ENCODE peak calls at places on chromosomes 1 and 21, in seven cellular contexts. One of them, this sample, is unnamed.

GRCh38 chr1:56707379-56707778 is 62.3 kb downstream of the PRKAA2 start:
- DNase-seq in HS-5: no peak
- DNase-seq in RCC 7860: no peak
- DNase-seq in NAMALWA: no peak
- DNase-seq in cerebellar cortex: no peak
- DNase-seq in A673: no peak
- DNase-seq in stimulated activated CD4-positive, alpha-beta T cell treated with anti-CD3 and anti-CD28 coated beads, Interleukin-12 subunit alpha, Interleukin-12 subunit beta, amount 100 ng/mL, for 4 hours: no peak
- DNase-seq in this sample: no peak

GRCh38 chr1:31790641-31791091 is 25.2 kb downstream of the SPOCD1 start:
- DNase-seq in HS-5: no peak
- DNase-seq in RCC 7860: no peak
- DNase-seq in NAMALWA: no peak
- DNase-seq in cerebellar cortex: no peak
- DNase-seq in A673: no peak
- DNase-seq in stimulated activated CD4-positive, alpha-beta T cell treated with anti-CD3 and anti-CD28 coated beads, Interleukin-12 subunit alpha, Interleukin-12 subunit beta, amount 100 ng/mL, for 4 hours: no peak
- DNase-seq in this sample: no peak

GRCh38 chr1:86151427-86151826 is 5.1 kb downstream of the COL24A1 start:
- DNase-seq in HS-5: peak
- DNase-seq in RCC 7860: no peak
- DNase-seq in NAMALWA: no peak
- DNase-seq in cerebellar cortex: no peak
- DNase-seq in A673: no peak
- DNase-seq in stimulated activated CD4-positive, alpha-beta T cell treated with anti-CD3 and anti-CD28 coated beads, Interleukin-12 subunit alpha, Interleukin-12 subunit beta, amount 100 ng/mL, for 4 hours: no peak
- DNase-seq in this sample: no peak

GRCh38 chr1:117128323-117129079 is 7.0 kb upstream of the TRIM45 start:
- DNase-seq in HS-5: no peak
- DNase-seq in RCC 7860: peak
- DNase-seq in NAMALWA: peak
- DNase-seq in cerebellar cortex: peak
- DNase-seq in A673: peak
- DNase-seq in stimulated activated CD4-positive, alpha-beta T cell treated with anti-CD3 and anti-CD28 coated beads, Interleukin-12 subunit alpha, Interleukin-12 subunit beta, amount 100 ng/mL, for 4 hours: no peak
- DNase-seq in this sample: peak

GRCh38 chr21:27108228-27108627 is 141.3 kb upstream of the ADAMTS5 start:
- DNase-seq in HS-5: no peak
- DNase-seq in RCC 7860: peak
- DNase-seq in NAMALWA: no peak
- DNase-seq in cerebellar cortex: no peak
- DNase-seq in A673: no peak
- DNase-seq in stimulated activated CD4-positive, alpha-beta T cell treated with anti-CD3 and anti-CD28 coated beads, Interleukin-12 subunit alpha, Interleukin-12 subunit beta, amount 100 ng/mL, for 4 hours: no peak
- DNase-seq in this sample: no peak

GRCh38 chr1:36223373-36223995 is 759 bp upstream of the THRAP3 start:
- DNase-seq in HS-5: peak
- DNase-seq in RCC 7860: peak
- DNase-seq in NAMALWA: peak
- DNase-seq in cerebellar cortex: peak
- DNase-seq in A673: peak
- DNase-seq in stimulated activated CD4-positive, alpha-beta T cell treated with anti-CD3 and anti-CD28 coated beads, Interleukin-12 subunit alpha, Interleukin-12 subunit beta, amount 100 ng/mL, for 4 hours: no peak
- DNase-seq in this sample: peak

GRCh38 chr1:99737016-99737415 is 29.4 kb downstream of the FRRS1 start:
- DNase-seq in HS-5: no peak
- DNase-seq in RCC 7860: peak
- DNase-seq in NAMALWA: peak
- DNase-seq in cerebellar cortex: peak
- DNase-seq in A673: peak
- DNase-seq in stimulated activated CD4-positive, alpha-beta T cell treated with anti-CD3 and anti-CD28 coated beads, Interleukin-12 subunit alpha, Interleukin-12 subunit beta, amount 100 ng/mL, for 4 hours: no peak
- DNase-seq in this sample: peak

GRCh38 chr1:43511394-43511793 is 19.3 kb upstream of the PTPRF start:
- DNase-seq in HS-5: no peak
- DNase-seq in RCC 7860: no peak
- DNase-seq in NAMALWA: peak
- DNase-seq in cerebellar cortex: no peak
- DNase-seq in A673: no peak
- DNase-seq in stimulated activated CD4-positive, alpha-beta T cell treated with anti-CD3 and anti-CD28 coated beads, Interleukin-12 subunit alpha, Interleukin-12 subunit beta, amount 100 ng/mL, for 4 hours: no peak
- DNase-seq in this sample: no peak